ENCODE peak calls at places on chromosomes 5 and 9, in six cellular contexts. One of them, this sample, is unnamed.

GRCh38 chr5:158483202-158483870 is 616.4 kb downstream of the EBF1 start:
- DNase-seq in foreskin fibroblast: no peak
- DNase-seq in pancreas: no peak
- DNase-seq in HCT116: no peak
- DNase-seq in left ventricle myocardium inferior: no peak
- DNase-seq in spleen: no peak
- DNase-seq in this sample: no peak

GRCh38 chr9:130421154-130421801 is 23.5 kb upstream of the ASS1 start:
- DNase-seq in spleen: no peak
- DNase-seq in pancreas: no peak
- DNase-seq in HCT116: no peak
- DNase-seq in left ventricle myocardium inferior: no peak
- DNase-seq in foreskin fibroblast: no peak
- DNase-seq in this sample: no peak

GRCh38 chr9:125763373-125763772 is 16.2 kb downstream of the PBX3 start:
- DNase-seq in foreskin fibroblast: no peak
- DNase-seq in left ventricle myocardium inferior: no peak
- DNase-seq in HCT116: no peak
- DNase-seq in spleen: no peak
- DNase-seq in pancreas: no peak
- DNase-seq in this sample: peak

GRCh38 chr5:73544429-73545402 is 20.7 kb downstream of the ANKRA2 start:
- DNase-seq in pancreas: no peak
- DNase-seq in left ventricle myocardium inferior: peak
- DNase-seq in spleen: no peak
- DNase-seq in foreskin fibroblast: no peak
- DNase-seq in HCT116: no peak
- DNase-seq in this sample: peak

GRCh38 chr5:160269017-160269416 is 39.7 kb downstream of the FABP6 start:
- DNase-seq in spleen: peak
- DNase-seq in pancreas: peak
- DNase-seq in left ventricle myocardium inferior: peak
- DNase-seq in foreskin fibroblast: peak
- DNase-seq in HCT116: no peak
- DNase-seq in this sample: peak

GRCh38 chr9:127021664-127022337 is 100.6 kb downstream of the ANGPTL2 start:
- DNase-seq in foreskin fibroblast: peak
- DNase-seq in left ventricle myocardium inferior: peak
- DNase-seq in pancreas: no peak
- DNase-seq in spleen: no peak
- DNase-seq in HCT116: no peak
- DNase-seq in this sample: peak

GRCh38 chr5:69468631-69469030 is 24.0 kb upstream of the OCLN start:
- DNase-seq in pancreas: no peak
- DNase-seq in foreskin fibroblast: no peak
- DNase-seq in HCT116: no peak
- DNase-seq in spleen: no peak
- DNase-seq in left ventricle myocardium inferior: no peak
- DNase-seq in this sample: no peak

GRCh38 chr5:116068028-116068632 is 16.7 kb upstream of the COMMD10 start:
- DNase-seq in left ventricle myocardium inferior: no peak
- DNase-seq in foreskin fibroblast: peak
- DNase-seq in HCT116: peak
- DNase-seq in spleen: no peak
- DNase-seq in pancreas: no peak
- DNase-seq in this sample: peak

GRCh38 chr9:135526089-135526729 is 5.0 kb downstream of the LCN1 start:
- DNase-seq in left ventricle myocardium inferior: no peak
- DNase-seq in HCT116: no peak
- DNase-seq in foreskin fibroblast: no peak
- DNase-seq in pancreas: no peak
- DNase-seq in spleen: no peak
- DNase-seq in this sample: no peak

GRCh38 chr9:4117835-4118610 is 181.8 kb downstream of the GLIS3 start:
- DNase-seq in left ventricle myocardium inferior: no peak
- DNase-seq in pancreas: peak
- DNase-seq in foreskin fibroblast: no peak
- DNase-seq in HCT116: no peak
- DNase-seq in spleen: peak
- DNase-seq in this sample: no peak

DNA sequence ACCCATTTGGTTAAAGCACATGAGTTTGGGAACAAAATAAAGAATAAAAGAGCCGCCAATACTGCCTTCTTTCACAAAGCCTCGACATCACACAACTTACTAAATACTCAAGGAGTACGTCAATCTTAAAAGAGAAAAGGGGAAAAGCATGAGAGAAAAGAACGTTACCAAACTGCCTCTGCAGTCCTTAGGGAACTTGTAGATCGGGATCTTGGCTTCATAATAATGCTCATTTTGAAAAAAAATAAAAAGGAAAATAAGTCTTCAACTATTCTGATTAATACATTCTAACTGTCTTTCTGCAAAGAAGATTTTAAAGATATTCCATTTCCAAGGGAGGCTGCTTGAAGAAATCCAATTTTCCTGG is 618.4 kb downstream of the PDE4D start:
- DNase-seq in left ventricle myocardium inferior: no peak
- DNase-seq in foreskin fibroblast: no peak
- DNase-seq in HCT116: no peak
- DNase-seq in pancreas: no peak
- DNase-seq in spleen: no peak
- DNase-seq in this sample: no peak
- H3K4me3 ChIP-seq in left ventricle myocardium inferior: peak
- H3K4me3 ChIP-seq in foreskin fibroblast: peak
- H3K4me3 ChIP-seq in HCT116: no peak
- H3K4me3 ChIP-seq in pancreas: peak
- H3K4me3 ChIP-seq in spleen: peak
- H3K4me3 ChIP-seq in this sample: peak

DNA sequence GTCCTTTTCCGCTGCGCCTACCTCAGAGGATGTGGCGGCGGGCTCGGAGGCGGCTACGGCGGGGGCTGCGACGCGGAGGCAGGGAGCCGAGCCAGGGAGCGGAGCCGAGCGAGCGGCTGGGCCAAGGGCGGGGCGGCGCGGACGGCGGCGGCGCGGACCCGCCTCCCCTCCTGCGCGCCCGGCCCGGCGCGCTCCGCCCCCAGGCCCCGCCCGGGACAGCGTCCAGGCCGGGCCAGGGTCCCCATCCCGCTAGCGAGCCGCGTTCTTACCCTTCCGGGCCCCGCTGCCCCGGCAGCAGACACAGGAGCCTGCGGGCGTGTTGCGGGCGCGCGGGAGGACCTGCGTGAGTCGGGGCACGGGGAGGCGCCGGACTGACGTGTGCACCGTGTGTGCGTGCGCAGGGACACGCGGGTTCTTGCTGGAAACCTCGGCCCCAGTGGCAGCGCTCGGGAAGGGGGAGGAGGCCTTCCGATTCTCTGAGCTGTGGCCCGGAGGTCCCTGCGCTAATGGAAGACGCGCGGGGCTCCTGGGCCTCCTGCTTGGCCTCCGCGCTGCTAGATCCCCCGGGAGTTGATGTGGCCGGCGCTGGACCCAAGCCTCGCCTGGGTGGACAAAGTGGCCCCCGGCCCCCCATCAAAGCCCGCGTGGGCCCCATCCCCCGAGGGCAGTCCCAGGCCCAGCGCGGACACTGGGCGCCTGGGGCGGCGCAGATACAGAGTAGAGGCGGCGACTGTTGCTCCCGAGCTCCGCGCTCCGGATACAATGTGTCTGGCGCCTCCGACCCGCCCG is at the start of gene VDAC1:
- DNase-seq in spleen: peak
- DNase-seq in pancreas: peak
- DNase-seq in left ventricle myocardium inferior: peak
- DNase-seq in HCT116: peak
- DNase-seq in foreskin fibroblast: peak
- DNase-seq in this sample: peak
- H3K4me3 ChIP-seq in spleen: peak
- H3K4me3 ChIP-seq in pancreas: peak
- H3K4me3 ChIP-seq in left ventricle myocardium inferior: peak
- H3K4me3 ChIP-seq in HCT116: peak
- H3K4me3 ChIP-seq in foreskin fibroblast: peak
- H3K4me3 ChIP-seq in this sample: peak

DNA sequence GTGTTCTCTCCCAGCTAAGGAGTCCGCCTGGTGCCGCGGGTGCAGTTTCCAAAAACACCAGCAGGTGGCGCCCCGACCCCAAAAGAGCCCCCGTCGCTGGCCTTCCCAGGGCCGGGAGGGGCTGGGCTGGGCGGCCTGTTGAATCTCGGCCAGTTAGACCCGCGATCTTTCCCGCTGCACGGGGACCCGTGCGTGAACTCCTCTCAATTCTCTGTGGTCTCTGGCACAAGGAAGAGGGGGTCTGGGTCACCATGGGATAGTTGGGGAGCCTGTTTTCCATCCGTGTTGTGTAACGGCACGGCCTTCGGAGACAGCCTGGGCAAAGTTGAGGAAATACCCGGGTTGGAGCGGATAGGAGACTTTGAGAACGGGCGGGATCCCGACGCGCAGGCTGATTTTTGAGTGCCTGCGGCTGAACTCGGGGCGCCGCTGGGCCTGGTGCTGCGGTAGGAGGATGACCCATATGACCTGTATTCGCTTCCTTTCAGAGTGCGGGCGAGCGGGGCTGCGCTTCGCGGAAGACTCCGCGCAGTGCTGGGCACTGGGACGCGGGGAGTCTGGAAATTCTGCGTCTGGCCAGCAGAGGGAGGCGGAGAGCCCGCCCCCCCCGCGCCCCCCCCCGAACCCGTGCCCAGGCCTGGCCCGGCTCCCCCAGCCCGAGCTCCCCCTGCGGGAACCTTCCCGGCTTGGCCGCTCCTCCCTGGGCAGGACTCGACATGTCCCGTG is 7.9 kb upstream of the PSD2 start:
- DNase-seq in pancreas: peak
- DNase-seq in foreskin fibroblast: peak
- DNase-seq in spleen: peak
- DNase-seq in HCT116: peak
- DNase-seq in left ventricle myocardium inferior: peak
- DNase-seq in this sample: peak
- H3K4me3 ChIP-seq in pancreas: peak
- H3K4me3 ChIP-seq in foreskin fibroblast: peak
- H3K4me3 ChIP-seq in spleen: peak
- H3K4me3 ChIP-seq in HCT116: peak
- H3K4me3 ChIP-seq in left ventricle myocardium inferior: peak
- H3K4me3 ChIP-seq in this sample: peak

GRCh38 chr9:136947955-136948510 is 3.0 kb downstream of the C8G start:
- DNase-seq in pancreas: peak
- DNase-seq in left ventricle myocardium inferior: peak
- DNase-seq in spleen: peak
- DNase-seq in HCT116: peak
- DNase-seq in foreskin fibroblast: peak
- DNase-seq in this sample: peak
- H3K4me3 ChIP-seq in pancreas: no peak
- H3K4me3 ChIP-seq in left ventricle myocardium inferior: no peak
- H3K4me3 ChIP-seq in spleen: no peak
- H3K4me3 ChIP-seq in HCT116: no peak
- H3K4me3 ChIP-seq in foreskin fibroblast: no peak
- H3K4me3 ChIP-seq in this sample: no peak

GRCh38 chr9:113493080-113493615 is 29.6 kb downstream of the RGS3 start:
- DNase-seq in spleen: no peak
- DNase-seq in HCT116: no peak
- DNase-seq in foreskin fibroblast: no peak
- DNase-seq in left ventricle myocardium inferior: no peak
- DNase-seq in pancreas: no peak
- DNase-seq in this sample: no peak

GRCh38 chr9:113495555-113495954 is 32.0 kb downstream of the RGS3 start:
- DNase-seq in left ventricle myocardium inferior: no peak
- DNase-seq in spleen: no peak
- DNase-seq in HCT116: no peak
- DNase-seq in foreskin fibroblast: no peak
- DNase-seq in pancreas: no peak
- DNase-seq in this sample: no peak

GRCh38 chr9:113488071-113488470 is 24.5 kb downstream of the RGS3 start:
- DNase-seq in left ventricle myocardium inferior: no peak
- DNase-seq in pancreas: peak
- DNase-seq in HCT116: no peak
- DNase-seq in foreskin fibroblast: no peak
- DNase-seq in spleen: no peak
- DNase-seq in this sample: no peak

GRCh38 chr9:113488490-113488889 is 25.0 kb downstream of the RGS3 start:
- DNase-seq in spleen: no peak
- DNase-seq in pancreas: no peak
- DNase-seq in foreskin fibroblast: no peak
- DNase-seq in left ventricle myocardium inferior: peak
- DNase-seq in HCT116: no peak
- DNase-seq in this sample: no peak

DNA sequence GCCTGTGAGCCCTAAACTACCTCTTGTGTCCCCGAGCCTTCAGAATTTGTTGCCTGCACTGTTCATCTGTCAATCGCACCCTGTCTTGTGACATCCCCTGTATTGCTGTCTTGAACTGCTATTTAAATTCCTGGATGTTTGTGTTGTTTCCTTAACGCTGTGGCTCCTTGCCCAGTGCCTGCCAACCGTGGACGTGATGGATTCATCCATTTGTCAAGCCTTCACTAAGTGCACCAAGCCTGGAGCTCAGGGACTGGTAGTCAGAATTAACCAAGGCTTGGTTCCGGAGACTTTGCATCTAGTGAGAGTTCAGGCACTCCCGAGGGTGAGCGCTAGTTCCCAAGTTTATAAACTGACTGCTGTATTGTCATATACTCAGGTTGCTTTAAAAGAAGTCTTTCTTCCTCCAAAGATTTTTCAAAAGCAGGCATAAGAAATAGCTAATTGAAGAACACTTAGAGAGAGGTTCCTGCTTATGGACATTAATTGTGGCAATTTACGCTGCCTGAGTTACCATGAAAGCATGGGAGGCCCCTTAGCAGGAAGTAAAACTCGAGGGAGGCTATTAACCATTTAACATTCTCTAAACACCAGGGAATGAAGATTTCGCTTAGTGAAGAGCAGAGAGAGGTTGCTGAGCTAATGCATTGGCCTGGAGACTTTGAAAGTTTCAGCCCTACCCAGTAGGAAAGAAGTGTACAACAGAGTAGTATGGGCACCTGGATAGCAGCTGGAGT is 29.0 kb downstream of the RGS3 start:
- DNase-seq in HCT116: no peak
- DNase-seq in pancreas: peak
- DNase-seq in foreskin fibroblast: peak
- DNase-seq in spleen: no peak
- DNase-seq in left ventricle myocardium inferior: peak
- DNase-seq in this sample: peak
- H3K4me3 ChIP-seq in HCT116: no peak
- H3K4me3 ChIP-seq in pancreas: no peak
- H3K4me3 ChIP-seq in foreskin fibroblast: no peak
- H3K4me3 ChIP-seq in spleen: no peak
- H3K4me3 ChIP-seq in left ventricle myocardium inferior: no peak
- H3K4me3 ChIP-seq in this sample: no peak

DNA sequence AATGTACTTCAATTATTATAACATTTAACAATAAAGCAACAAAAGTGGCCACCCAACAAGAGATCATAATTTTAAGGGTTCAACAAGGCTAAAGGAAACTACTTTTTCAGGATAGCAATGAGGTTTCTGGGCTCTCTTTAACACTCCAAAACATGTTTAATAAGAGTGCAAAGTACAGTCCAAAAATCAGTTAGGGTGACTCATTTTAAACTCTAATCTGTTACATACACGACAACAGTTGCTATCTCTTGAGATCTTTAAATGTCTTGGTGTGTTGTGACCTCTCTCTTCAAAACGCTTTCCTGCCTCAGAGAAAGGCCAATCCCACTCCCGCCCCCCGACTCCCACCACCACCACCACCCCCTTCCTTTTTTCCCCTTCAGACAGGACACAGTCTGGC is 11.5 kb downstream of the NFIB start:
- DNase-seq in HCT116: no peak
- DNase-seq in left ventricle myocardium inferior: no peak
- DNase-seq in pancreas: no peak
- DNase-seq in foreskin fibroblast: no peak
- DNase-seq in spleen: no peak
- DNase-seq in this sample: no peak
- H3K4me3 ChIP-seq in HCT116: no peak
- H3K4me3 ChIP-seq in left ventricle myocardium inferior: peak
- H3K4me3 ChIP-seq in pancreas: no peak
- H3K4me3 ChIP-seq in foreskin fibroblast: no peak
- H3K4me3 ChIP-seq in spleen: no peak
- H3K4me3 ChIP-seq in this sample: no peak